ENCODE peak calls at places on chromosome 2, in five cellular contexts. One of them, this sample, is unnamed.

GRCh38 chr2:134107402-134107801 is 146.5 kb upstream of the MGAT5 start:
- DNase-seq in mesenchymal stem cell: no peak
- DNase-seq in IMR-90: no peak
- DNase-seq in OCI-LY7: no peak
- DNase-seq in fibroblast of lung: no peak
- DNase-seq in this sample: no peak

GRCh38 chr2:80361904-80362303 is 57.4 kb upstream of the LRRTM1 start:
- DNase-seq in mesenchymal stem cell: no peak
- DNase-seq in IMR-90: no peak
- DNase-seq in OCI-LY7: no peak
- DNase-seq in fibroblast of lung: no peak
- DNase-seq in this sample: no peak

GRCh38 chr2:62475172-62476011 is 30.6 kb downstream of the TMEM17 start:
- DNase-seq in mesenchymal stem cell: peak; percentile 17
- DNase-seq in IMR-90: no peak
- DNase-seq in OCI-LY7: no peak
- DNase-seq in fibroblast of lung: no peak
- DNase-seq in this sample: no peak

GRCh38 chr2:219171231-219171651 is 1.4 kb upstream of the SLC23A3 start:
- DNase-seq in mesenchymal stem cell: peak; percentile 86
- DNase-seq in IMR-90: peak; percentile 86
- DNase-seq in OCI-LY7: peak; percentile 63
- DNase-seq in fibroblast of lung: peak; percentile 84
- DNase-seq in this sample: peak; percentile 96

GRCh38 chr2:46634905-46635304 is 155.5 kb downstream of the TMEM247 start:
- DNase-seq in mesenchymal stem cell: no peak
- DNase-seq in IMR-90: no peak
- DNase-seq in OCI-LY7: no peak
- DNase-seq in fibroblast of lung: no peak
- DNase-seq in this sample: no peak

GRCh38 chr2:43078781-43079755 is 147.3 kb downstream of the ZFP36L2 start:
- DNase-seq in mesenchymal stem cell: no peak
- DNase-seq in IMR-90: peak; percentile 41
- DNase-seq in OCI-LY7: no peak
- DNase-seq in fibroblast of lung: peak; percentile 51
- DNase-seq in this sample: peak; percentile 46

GRCh38 chr2:237556773-237557632 is 9.4 kb upstream of the PRLH start:
- DNase-seq in mesenchymal stem cell: no peak
- DNase-seq in IMR-90: peak; percentile 12
- DNase-seq in OCI-LY7: no peak
- DNase-seq in fibroblast of lung: peak; percentile 67
- DNase-seq in this sample: peak; percentile 44

GRCh38 chr2:240930096-240930630 is 24.0 kb downstream of the CROCC2 start:
- DNase-seq in mesenchymal stem cell: no peak
- DNase-seq in IMR-90: no peak
- DNase-seq in OCI-LY7: no peak
- DNase-seq in fibroblast of lung: no peak
- DNase-seq in this sample: peak; percentile 77

GRCh38 chr2:159399716-159400525 is 113.4 kb upstream of the WDSUB1 start:
- DNase-seq in mesenchymal stem cell: peak; percentile 23
- DNase-seq in IMR-90: peak; percentile 49
- DNase-seq in OCI-LY7: no peak
- DNase-seq in fibroblast of lung: peak; percentile 33
- DNase-seq in this sample: peak; percentile 34

GRCh38 chr2:44200011-44200410 is 31.3 kb downstream of the PPM1B start:
- DNase-seq in mesenchymal stem cell: no peak
- DNase-seq in IMR-90: no peak
- DNase-seq in OCI-LY7: no peak
- DNase-seq in fibroblast of lung: no peak
- DNase-seq in this sample: no peak

GRCh38 chr2:182852090-182852489 is 14.3 kb downstream of the FRZB start:
- DNase-seq in mesenchymal stem cell: no peak
- DNase-seq in IMR-90: no peak
- DNase-seq in OCI-LY7: no peak
- DNase-seq in fibroblast of lung: no peak
- DNase-seq in this sample: no peak

GRCh38 chr2:169824373-169825333 is at the start of gene METTL5:
- DNase-seq in mesenchymal stem cell: peak; percentile 80
- DNase-seq in IMR-90: peak; percentile 70
- DNase-seq in OCI-LY7: peak; percentile 85
- DNase-seq in fibroblast of lung: peak; percentile 78
- DNase-seq in this sample: peak; percentile 95

GRCh38 chr2:221289846-221290245 is 282.3 kb downstream of the EPHA4 start:
- DNase-seq in mesenchymal stem cell: no peak
- DNase-seq in IMR-90: no peak
- DNase-seq in OCI-LY7: no peak
- DNase-seq in fibroblast of lung: no peak
- DNase-seq in this sample: no peak

GRCh38 chr2:237774811-237775553 is 23.6 kb upstream of the RBM44 start:
- DNase-seq in mesenchymal stem cell: peak; percentile 63
- DNase-seq in IMR-90: peak; percentile 50
- DNase-seq in OCI-LY7: peak; percentile 68
- DNase-seq in fibroblast of lung: peak; percentile 63
- DNase-seq in this sample: peak; percentile 88

GRCh38 chr2:44940612-44941464 is 664 bp upstream of the SIX3 start:
- DNase-seq in mesenchymal stem cell: no peak
- DNase-seq in IMR-90: no peak
- DNase-seq in OCI-LY7: no peak
- DNase-seq in fibroblast of lung: no peak
- DNase-seq in this sample: peak; percentile 75

GRCh38 chr2:197707316-197708213 is 2.4 kb downstream of the MARS2 start:
- DNase-seq in mesenchymal stem cell: peak; percentile 68
- DNase-seq in IMR-90: peak; percentile 74
- DNase-seq in OCI-LY7: peak; percentile 62
- DNase-seq in fibroblast of lung: peak; percentile 75
- DNase-seq in this sample: peak; percentile 85

GRCh38 chr2:158385646-158386045 is 70.9 kb downstream of the CCDC148 start:
- DNase-seq in mesenchymal stem cell: no peak
- DNase-seq in IMR-90: no peak
- DNase-seq in OCI-LY7: no peak
- DNase-seq in fibroblast of lung: no peak
- DNase-seq in this sample: no peak

GRCh38 chr2:188978291-188979081 is 4.3 kb downstream of the COL3A1 start:
- DNase-seq in mesenchymal stem cell: peak; percentile 92
- DNase-seq in IMR-90: peak; percentile 69
- DNase-seq in OCI-LY7: no peak
- DNase-seq in fibroblast of lung: peak; percentile 76
- DNase-seq in this sample: no peak

GRCh38 chr2:31049913-31050588 is 88.2 kb downstream of the GALNT14 start:
- DNase-seq in mesenchymal stem cell: no peak
- DNase-seq in IMR-90: no peak
- DNase-seq in OCI-LY7: no peak
- DNase-seq in fibroblast of lung: no peak
- DNase-seq in this sample: no peak

GRCh38 chr2:94871226-94872087 is at the start of gene TEKT4:
- DNase-seq in mesenchymal stem cell: no peak
- DNase-seq in IMR-90: no peak
- DNase-seq in OCI-LY7: no peak
- DNase-seq in fibroblast of lung: no peak
- DNase-seq in this sample: peak; percentile 69

GRCh38 chr2:149225446-149225845 is 104.9 kb upstream of the LYPD6 start:
- DNase-seq in mesenchymal stem cell: no peak
- DNase-seq in IMR-90: no peak
- DNase-seq in OCI-LY7: no peak
- DNase-seq in fibroblast of lung: no peak
- DNase-seq in this sample: no peak

GRCh38 chr2:133992454-133992853 is 261.4 kb upstream of the MGAT5 start:
- DNase-seq in mesenchymal stem cell: no peak
- DNase-seq in IMR-90: no peak
- DNase-seq in OCI-LY7: no peak
- DNase-seq in fibroblast of lung: no peak
- DNase-seq in this sample: no peak

GRCh38 chr2:212414699-212415309 is 123.8 kb downstream of the ERBB4 start:
- DNase-seq in mesenchymal stem cell: no peak
- DNase-seq in IMR-90: no peak
- DNase-seq in OCI-LY7: no peak
- DNase-seq in fibroblast of lung: no peak
- DNase-seq in this sample: peak; percentile 5

GRCh38 chr2:42348113-42348805 is 12.8 kb downstream of the COX7A2L start:
- DNase-seq in mesenchymal stem cell: no peak
- DNase-seq in IMR-90: no peak
- DNase-seq in OCI-LY7: no peak
- DNase-seq in fibroblast of lung: no peak
- DNase-seq in this sample: no peak

GRCh38 chr2:16073921-16074425 is 133.6 kb downstream of the MYCN start:
- DNase-seq in mesenchymal stem cell: no peak
- DNase-seq in IMR-90: no peak
- DNase-seq in OCI-LY7: no peak
- DNase-seq in fibroblast of lung: no peak
- DNase-seq in this sample: no peak

GRCh38 chr2:190343500-190344274 is at the start of gene INPP1:
- DNase-seq in mesenchymal stem cell: peak; percentile 82
- DNase-seq in IMR-90: peak; percentile 65
- DNase-seq in OCI-LY7: peak; percentile 8
- DNase-seq in fibroblast of lung: peak; percentile 69
- DNase-seq in this sample: peak; percentile 91

GRCh38 chr2:241111443-241111810 is 9.3 kb upstream of the MTERF4 start:
- DNase-seq in mesenchymal stem cell: no peak
- DNase-seq in IMR-90: no peak
- DNase-seq in OCI-LY7: no peak
- DNase-seq in fibroblast of lung: no peak
- DNase-seq in this sample: no peak

GRCh38 chr2:237159006-237159897 is 73.6 kb downstream of the COPS8 start:
- DNase-seq in mesenchymal stem cell: no peak
- DNase-seq in IMR-90: no peak
- DNase-seq in OCI-LY7: peak; percentile 41
- DNase-seq in fibroblast of lung: no peak
- DNase-seq in this sample: no peak

GRCh38 chr2:44044281-44044720 is 48.5 kb upstream of the LRPPRC start:
- DNase-seq in mesenchymal stem cell: peak; percentile 84
- DNase-seq in IMR-90: peak; percentile 74
- DNase-seq in OCI-LY7: peak; percentile 86
- DNase-seq in fibroblast of lung: peak; percentile 77
- DNase-seq in this sample: peak; percentile 91

GRCh38 chr2:95351080-95351915 is 51.2 kb upstream of the FAHD2A start:
- DNase-seq in mesenchymal stem cell: no peak
- DNase-seq in IMR-90: no peak
- DNase-seq in OCI-LY7: no peak
- DNase-seq in fibroblast of lung: no peak
- DNase-seq in this sample: peak; percentile 29

GRCh38 chr2:79511320-79511951 is 1.4 kb upstream of the CTNNA2 start:
- DNase-seq in mesenchymal stem cell: peak; percentile 49
- DNase-seq in IMR-90: peak; percentile 28
- DNase-seq in OCI-LY7: peak; percentile 2
- DNase-seq in fibroblast of lung: peak; percentile 52
- DNase-seq in this sample: peak; percentile 82

GRCh38 chr2:227095346-227095745 is 68.7 kb downstream of the COL4A4 start:
- DNase-seq in mesenchymal stem cell: peak; percentile 9
- DNase-seq in IMR-90: no peak
- DNase-seq in OCI-LY7: no peak
- DNase-seq in fibroblast of lung: peak; percentile 5
- DNase-seq in this sample: no peak

GRCh38 chr2:78686754-78687153 is 338.7 kb upstream of the REG3G start:
- DNase-seq in mesenchymal stem cell: no peak
- DNase-seq in IMR-90: no peak
- DNase-seq in OCI-LY7: no peak
- DNase-seq in fibroblast of lung: no peak
- DNase-seq in this sample: no peak

GRCh38 chr2:216426938-216427337 is 14.7 kb downstream of the SMARCAL1 start:
- DNase-seq in mesenchymal stem cell: peak; percentile 63
- DNase-seq in IMR-90: peak; percentile 64
- DNase-seq in OCI-LY7: no peak
- DNase-seq in fibroblast of lung: peak; percentile 18
- DNase-seq in this sample: peak; percentile 91

GRCh38 chr2:26555246-26556133 is 77.6 kb upstream of the OTOF start:
- DNase-seq in mesenchymal stem cell: no peak
- DNase-seq in IMR-90: no peak
- DNase-seq in OCI-LY7: no peak
- DNase-seq in fibroblast of lung: no peak
- DNase-seq in this sample: peak; percentile 85

GRCh38 chr2:187434342-187434785 is 13.7 kb downstream of the CALCRL start:
- DNase-seq in mesenchymal stem cell: no peak
- DNase-seq in IMR-90: peak; percentile 34
- DNase-seq in OCI-LY7: no peak
- DNase-seq in fibroblast of lung: peak; percentile 78
- DNase-seq in this sample: peak; percentile 36
- H3K9me3 ChIP-seq in mesenchymal stem cell: no peaks in the 10 kb centered on the region
- H3K9me3 ChIP-seq in IMR-90: no peaks in the 10 kb centered on the region
- H3K9me3 ChIP-seq in OCI-LY7: no peaks in the 10 kb centered on the region
- H3K9me3 ChIP-seq in fibroblast of lung: no peaks in the 10 kb centered on the region
- H3K9me3 ChIP-seq in this sample: no peaks in the 10 kb centered on the region

GRCh38 chr2:175730025-175730424 is 272.0 kb downstream of the LNPK start:
- DNase-seq in mesenchymal stem cell: no peak
- DNase-seq in IMR-90: no peak
- DNase-seq in OCI-LY7: no peak
- DNase-seq in fibroblast of lung: no peak
- DNase-seq in this sample: no peak

GRCh38 chr2:175732523-175732922 is 269.5 kb downstream of the LNPK start:
- DNase-seq in mesenchymal stem cell: no peak
- DNase-seq in IMR-90: no peak
- DNase-seq in OCI-LY7: no peak
- DNase-seq in fibroblast of lung: no peak
- DNase-seq in this sample: no peak

GRCh38 chr2:175729049-175729706 is 272.9 kb downstream of the LNPK start:
- DNase-seq in mesenchymal stem cell: no peak
- DNase-seq in IMR-90: no peak
- DNase-seq in OCI-LY7: no peak
- DNase-seq in fibroblast of lung: no peak
- DNase-seq in this sample: no peak

GRCh38 chr2:175734679-175735078 is 267.4 kb downstream of the LNPK start:
- DNase-seq in mesenchymal stem cell: no peak
- DNase-seq in IMR-90: no peak
- DNase-seq in OCI-LY7: no peak
- DNase-seq in fibroblast of lung: no peak
- DNase-seq in this sample: no peak
- H3K4me2 ChIP-seq in mesenchymal stem cell: no peak overlapping the region
- H3K4me2 ChIP-seq in IMR-90: no peak overlapping the region
- H3K4me2 ChIP-seq in OCI-LY7: no peak overlapping the region
- H3K4me2 ChIP-seq in fibroblast of lung: no peak overlapping the region
- H3K4me2 ChIP-seq in this sample: no peak overlapping the region

GRCh38 chr2:34419856-34420255 is 820.8 kb upstream of the FAM98A start:
- DNase-seq in mesenchymal stem cell: peak; percentile 0
- DNase-seq in IMR-90: no peak
- DNase-seq in OCI-LY7: no peak
- DNase-seq in fibroblast of lung: no peak
- DNase-seq in this sample: no peak

DNA sequence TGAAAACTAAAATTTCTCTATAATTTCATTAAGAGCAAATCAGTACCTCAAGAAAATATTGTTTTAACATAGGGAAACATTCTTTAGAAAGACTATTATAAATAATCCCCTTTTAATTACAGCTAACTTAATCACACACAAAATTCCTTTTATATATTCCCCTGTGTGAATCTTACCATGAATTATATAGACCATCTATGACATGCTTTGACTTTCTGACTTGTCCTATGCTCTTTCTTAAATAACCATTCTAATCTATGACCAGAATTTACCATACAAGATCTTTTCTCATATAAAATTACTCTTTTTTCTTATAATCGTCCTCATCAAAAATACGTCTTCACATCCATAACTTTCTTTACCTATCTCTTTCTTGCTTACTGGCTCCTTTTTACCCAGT is 824.2 kb upstream of the FAM98A start:
- DNase-seq in mesenchymal stem cell: no peak
- DNase-seq in IMR-90: no peak
- DNase-seq in OCI-LY7: peak; percentile 7
- DNase-seq in fibroblast of lung: no peak
- DNase-seq in this sample: no peak
- H3K9me3 ChIP-seq in mesenchymal stem cell: peaks cover 39% of the 10 kb centered on the region
- H3K9me3 ChIP-seq in IMR-90: peaks cover 6% of the 10 kb centered on the region
- H3K9me3 ChIP-seq in OCI-LY7: peaks cover 13% of the 10 kb centered on the region
- H3K9me3 ChIP-seq in fibroblast of lung: no peaks in the 10 kb centered on the region
- H3K9me3 ChIP-seq in this sample: no peaks in the 10 kb centered on the region

GRCh38 chr2:128364441-128364911 is 45.8 kb upstream of the HS6ST1 start:
- DNase-seq in mesenchymal stem cell: no peak
- DNase-seq in IMR-90: no peak
- DNase-seq in OCI-LY7: no peak
- DNase-seq in fibroblast of lung: no peak
- DNase-seq in this sample: no peak
- H3K4me2 ChIP-seq in mesenchymal stem cell: no peak overlapping the region
- H3K4me2 ChIP-seq in IMR-90: no peak overlapping the region
- H3K4me2 ChIP-seq in OCI-LY7: no peak overlapping the region
- H3K4me2 ChIP-seq in fibroblast of lung: no peak overlapping the region
- H3K4me2 ChIP-seq in this sample: no peak overlapping the region